ENCODE peak calls at places on chromosomes 3 and 15, in five cellular contexts. One of them, this sample, is unnamed.
A peak's percentile ranks its signal among the peaks of the same experiment; 100 is the strongest.

GRCh38 chr3:112814256-112814655 is 32.4 kb downstream of the CD200R1L start:
- DNase-seq in pancreas: no peak
- DNase-seq in epithelial cell of prostate: peak; percentile 18
- DNase-seq in hepatocyte: peak; percentile 58
- DNase-seq in heart left ventricle: no peak
- DNase-seq in this sample: no peak

GRCh38 chr15:70869346-70869745 is 15.4 kb upstream of the LARP6 start:
- DNase-seq in heart left ventricle: no peak
- DNase-seq in hepatocyte: no peak
- DNase-seq in epithelial cell of prostate: no peak
- DNase-seq in pancreas: no peak
- DNase-seq in this sample: no peak

GRCh38 chr3:102156426-102156825 is 278.4 kb upstream of the ZPLD1 start:
- DNase-seq in pancreas: no peak
- DNase-seq in heart left ventricle: no peak
- DNase-seq in epithelial cell of prostate: peak; percentile 94
- DNase-seq in hepatocyte: peak; percentile 47
- DNase-seq in this sample: no peak

GRCh38 chr3:37171144-37171543 is 3.2 kb downstream of the LRRFIP2 start:
- DNase-seq in hepatocyte: no peak
- DNase-seq in epithelial cell of prostate: no peak
- DNase-seq in heart left ventricle: peak; percentile 59
- DNase-seq in pancreas: no peak
- DNase-seq in this sample: no peak

GRCh38 chr15:39869251-39869650 is 50.8 kb downstream of the GPR176 start:
- DNase-seq in hepatocyte: no peak
- DNase-seq in pancreas: no peak
- DNase-seq in epithelial cell of prostate: no peak
- DNase-seq in heart left ventricle: no peak
- DNase-seq in this sample: no peak

GRCh38 chr15:84833447-84833846 is 16.3 kb downstream of the ALPK3 start:
- DNase-seq in heart left ventricle: no peak
- DNase-seq in pancreas: no peak
- DNase-seq in hepatocyte: peak; percentile 35
- DNase-seq in epithelial cell of prostate: no peak
- DNase-seq in this sample: no peak

GRCh38 chr15:98948456-98948855 is 59.1 kb downstream of the PGPEP1L start:
- DNase-seq in epithelial cell of prostate: no peak
- DNase-seq in heart left ventricle: no peak
- DNase-seq in hepatocyte: no peak
- DNase-seq in pancreas: no peak
- DNase-seq in this sample: no peak

GRCh38 chr3:99875573-99875924 is 57.9 kb downstream of the CMSS1 start:
- DNase-seq in heart left ventricle: no peak
- DNase-seq in pancreas: no peak
- DNase-seq in epithelial cell of prostate: no peak
- DNase-seq in hepatocyte: peak; percentile 43
- DNase-seq in this sample: no peak

GRCh38 chr3:115615451-115615850 is 7.9 kb upstream of the GAP43 start:
- DNase-seq in pancreas: no peak
- DNase-seq in epithelial cell of prostate: no peak
- DNase-seq in heart left ventricle: no peak
- DNase-seq in hepatocyte: no peak
- DNase-seq in this sample: no peak

GRCh38 chr3:108301695-108302404 is 5.5 kb downstream of the HHLA2 start:
- DNase-seq in epithelial cell of prostate: no peak
- DNase-seq in pancreas: no peak
- DNase-seq in heart left ventricle: no peak
- DNase-seq in hepatocyte: no peak
- DNase-seq in this sample: no peak

GRCh38 chr15:90071220-90071807 is 31.0 kb downstream of the IDH2 start:
- DNase-seq in heart left ventricle: peak; percentile 84
- DNase-seq in hepatocyte: peak; percentile 90
- DNase-seq in epithelial cell of prostate: no peak
- DNase-seq in pancreas: peak; percentile 74
- DNase-seq in this sample: peak; percentile 85

GRCh38 chr15:88300018-88300549 is 43.5 kb upstream of the NTRK3 start:
- DNase-seq in pancreas: no peak
- DNase-seq in heart left ventricle: no peak
- DNase-seq in epithelial cell of prostate: no peak
- DNase-seq in hepatocyte: no peak
- DNase-seq in this sample: no peak

GRCh38 chr3:66304293-66304692 is 83.5 kb downstream of the SLC25A26 start:
- DNase-seq in hepatocyte: no peak
- DNase-seq in pancreas: no peak
- DNase-seq in epithelial cell of prostate: no peak
- DNase-seq in heart left ventricle: no peak
- DNase-seq in this sample: no peak

GRCh38 chr3:43077261-43077660 is 28.6 kb downstream of the POMGNT2 start:
- DNase-seq in heart left ventricle: no peak
- DNase-seq in pancreas: no peak
- DNase-seq in hepatocyte: no peak
- DNase-seq in epithelial cell of prostate: no peak
- DNase-seq in this sample: no peak

GRCh38 chr3:195542691-195543641 is at the start of gene PPP1R2:
- DNase-seq in heart left ventricle: peak; percentile 93
- DNase-seq in pancreas: peak; percentile 88
- DNase-seq in hepatocyte: peak; percentile 97
- DNase-seq in epithelial cell of prostate: no peak
- DNase-seq in this sample: peak; percentile 92

GRCh38 chr3:195546130-195546560 is 3.0 kb upstream of the PPP1R2 start:
- DNase-seq in heart left ventricle: peak; percentile 34
- DNase-seq in epithelial cell of prostate: peak; percentile 71
- DNase-seq in hepatocyte: no peak
- DNase-seq in pancreas: peak; percentile 64
- DNase-seq in this sample: no peak

GRCh38 chr3:195544634-195545033 is 1.5 kb upstream of the PPP1R2 start:
- DNase-seq in hepatocyte: no peak
- DNase-seq in pancreas: peak; percentile 32
- DNase-seq in heart left ventricle: peak; percentile 86
- DNase-seq in epithelial cell of prostate: no peak
- DNase-seq in this sample: no peak

GRCh38 chr3:195542261-195542660 is 864 bp downstream of the PPP1R2 start:
- DNase-seq in epithelial cell of prostate: no peak
- DNase-seq in heart left ventricle: no peak
- DNase-seq in pancreas: no peak
- DNase-seq in hepatocyte: no peak
- DNase-seq in this sample: no peak

GRCh38 chr3:195543642-195544536 is 764 bp upstream of the PPP1R2 start:
- DNase-seq in hepatocyte: no peak
- DNase-seq in heart left ventricle: peak; percentile 32
- DNase-seq in pancreas: no peak
- DNase-seq in epithelial cell of prostate: no peak
- DNase-seq in this sample: peak; percentile 80
- H3K27ac ChIP-seq in hepatocyte: peak overlapping the region; percentile 6
- H3K27ac ChIP-seq in heart left ventricle: peak overlapping the region; percentile 89
- H3K27ac ChIP-seq in pancreas: peak overlapping the region; percentile 87
- H3K27ac ChIP-seq in epithelial cell of prostate: no peak overlapping the region
- H3K27ac ChIP-seq in this sample: peak overlapping the region; percentile 94

DNA sequence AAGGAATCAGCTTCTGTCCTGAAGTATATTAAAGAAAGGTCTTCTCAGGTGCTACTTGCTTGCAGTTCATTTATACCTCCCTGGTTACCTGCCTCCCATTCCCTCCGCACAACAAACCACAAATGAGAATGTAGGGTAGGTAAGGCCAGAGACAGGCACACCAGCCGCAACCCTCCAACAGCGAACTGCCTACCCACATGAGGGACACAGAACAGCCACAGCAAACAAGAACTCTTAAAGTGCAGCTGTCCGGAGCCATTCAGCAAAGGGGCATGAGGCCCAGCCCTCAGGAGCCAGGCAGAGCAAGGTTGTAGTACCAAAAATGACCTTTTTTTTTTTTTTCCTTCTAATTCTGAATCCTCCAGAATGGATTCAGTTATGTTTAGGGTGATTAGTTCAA is 52.4 kb downstream of the SPSB4 start:
- DNase-seq in pancreas: no peak
- DNase-seq in epithelial cell of prostate: no peak
- DNase-seq in hepatocyte: no peak
- DNase-seq in heart left ventricle: no peak
- DNase-seq in this sample: no peak
- H3K27ac ChIP-seq in pancreas: peak overlapping the region; percentile 46
- H3K27ac ChIP-seq in epithelial cell of prostate: no peak overlapping the region
- H3K27ac ChIP-seq in hepatocyte: no peak overlapping the region
- H3K27ac ChIP-seq in heart left ventricle: no peak overlapping the region
- H3K27ac ChIP-seq in this sample: no peak overlapping the region

GRCh38 chr15:58517682-58518525 is 86.1 kb downstream of the LIPC start:
- DNase-seq in heart left ventricle: no peak
- DNase-seq in epithelial cell of prostate: no peak
- DNase-seq in pancreas: no peak
- DNase-seq in hepatocyte: no peak
- DNase-seq in this sample: no peak
- H3K27ac ChIP-seq in heart left ventricle: no peak overlapping the region
- H3K27ac ChIP-seq in epithelial cell of prostate: no peak overlapping the region
- H3K27ac ChIP-seq in pancreas: peak overlapping the region; percentile 16
- H3K27ac ChIP-seq in hepatocyte: no peak overlapping the region
- H3K27ac ChIP-seq in this sample: peak overlapping the region; percentile 92

DNA sequence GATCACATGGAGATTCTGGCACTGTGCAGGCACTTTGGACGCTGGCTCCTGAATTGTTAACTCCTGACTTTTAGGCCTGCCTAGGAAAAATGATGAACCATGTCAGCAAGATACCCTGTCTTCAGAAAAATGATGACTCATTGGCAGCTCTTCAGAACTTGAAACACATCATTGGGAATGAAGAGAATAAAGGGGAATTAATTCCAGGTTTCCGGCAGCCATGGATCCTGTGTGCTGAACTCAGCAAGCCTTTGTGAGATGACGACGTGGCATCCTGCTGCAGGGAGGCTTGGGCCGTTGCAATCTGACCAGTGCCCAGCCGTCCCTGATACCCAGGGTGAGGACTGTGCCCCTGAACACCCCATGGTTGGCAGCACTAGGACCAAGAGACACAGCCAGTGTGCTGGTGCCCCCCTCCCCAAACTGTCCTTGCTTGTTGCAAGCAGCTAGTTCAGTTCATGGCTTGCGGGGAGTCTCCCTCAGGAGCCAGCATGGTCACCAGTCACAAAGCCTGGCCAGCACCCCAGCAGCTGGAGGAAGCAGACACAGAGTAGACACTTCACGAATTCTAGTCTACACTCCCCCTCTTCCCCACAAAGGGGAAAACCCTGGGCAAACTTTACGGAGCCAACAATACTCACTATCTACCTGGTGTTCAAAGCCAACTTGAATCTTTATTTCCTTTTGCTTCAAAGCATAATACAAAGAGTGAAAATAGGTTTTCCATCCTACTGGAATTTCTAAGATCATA is 7.8 kb upstream of the LIPC start:
- DNase-seq in heart left ventricle: no peak
- DNase-seq in epithelial cell of prostate: no peak
- DNase-seq in hepatocyte: no peak
- DNase-seq in pancreas: no peak
- DNase-seq in this sample: no peak
- H3K27ac ChIP-seq in heart left ventricle: no peak overlapping the region
- H3K27ac ChIP-seq in epithelial cell of prostate: no peak overlapping the region
- H3K27ac ChIP-seq in hepatocyte: no peak overlapping the region
- H3K27ac ChIP-seq in pancreas: no peak overlapping the region
- H3K27ac ChIP-seq in this sample: no peak overlapping the region